ENCODE peak calls at places on chromosome 6, in four cellular contexts. Q, K, N and J are unnamed samples.

GRCh38 chr6:79630883-79631799 is at the start of gene SH3BGRL2:
- DNase-seq in Q (peak), K (peak), N (no peak), J (peak)

GRCh38 chr6:133241901-133242760 is 974 bp downstream of the EYA4 start:
- DNase-seq in Q (peak), K (peak), N (no peak), J (peak)

GRCh38 chr6:16316741-16317251 is 78.4 kb downstream of the GMPR start:
- DNase-seq in Q (peak), K (peak), N (no peak), J (peak)

GRCh38 chr6:139027620-139028182 is 844 bp upstream of the ABRACL start:
- DNase-seq in Q (peak), K (peak), N (peak), J (peak)

GRCh38 chr6:31765910-31766794 is 3.7 kb downstream of the SAPCD1 start:
- DNase-seq in Q (peak), K (no peak), N (no peak), J (peak)

GRCh38 chr6:20217476-20217855 is 5.2 kb upstream of the MBOAT1 start:
- DNase-seq in Q (no peak), K (no peak), N (no peak), J (no peak)

GRCh38 chr6:41226752-41227151 is 1.4 kb upstream of the TREML4 start:
- DNase-seq in Q (no peak), K (no peak), N (no peak), J (no peak)

GRCh38 chr6:169536446-169537170 is 165.2 kb downstream of the WDR27 start:
- DNase-seq in Q (no peak), K (peak), N (no peak), J (no peak)

GRCh38 chr6:134814076-134814709 is 135.7 kb downstream of the ALDH8A1 start:
- DNase-seq in Q (no peak), K (peak), N (no peak), J (no peak)

GRCh38 chr6:18242062-18242851 is 22.1 kb downstream of the DEK start:
- DNase-seq in Q (peak), K (peak), N (no peak), J (no peak)

GRCh38 chr6:108250240-108250866 is 10.5 kb downstream of the SNX3 start:
- DNase-seq in Q (peak), K (no peak), N (no peak), J (peak)

GRCh38 chr6:168376120-168376519 is 56.5 kb upstream of the DACT2 start:
- DNase-seq in Q (no peak), K (no peak), N (no peak), J (no peak)

GRCh38 chr6:95576621-95577316 is 566 bp upstream of the MANEA start:
- DNase-seq in Q (peak), K (peak), N (no peak), J (no peak)

GRCh38 chr6:167839343-167839742 is 12.6 kb downstream of the AFDN start:
- DNase-seq in Q (no peak), K (no peak), N (no peak), J (no peak)

GRCh38 chr6:104958720-104959452 is 2.0 kb downstream of the LIN28B start:
- DNase-seq in Q (no peak), K (no peak), N (no peak), J (peak)

GRCh38 chr6:117951783-117952182 is 44.7 kb downstream of the SLC35F1 start:
- DNase-seq in Q (no peak), K (no peak), N (no peak), J (peak)

GRCh38 chr6:53119772-53120409 is 28.8 kb downstream of the GCM1 start:
- DNase-seq in Q (no peak), K (peak), N (no peak), J (no peak)

GRCh38 chr6:1615651-1616420 is 6.1 kb downstream of the FOXC1 start:
- DNase-seq in Q (peak), K (no peak), N (no peak), J (no peak)

GRCh38 chr6:1614448-1614766 is 4.7 kb downstream of the FOXC1 start:
- DNase-seq in Q (no peak), K (no peak), N (no peak), J (peak)

GRCh38 chr6:1616556-1617463 is 7.1 kb downstream of the FOXC1 start:
- DNase-seq in Q (peak), K (no peak), N (no peak), J (peak)

GRCh38 chr6:1613631-1614447 is 4.1 kb downstream of the FOXC1 start:
- DNase-seq in Q (peak), K (no peak), N (no peak), J (peak)

GRCh38 chr6:1614767-1615650 is 5.3 kb downstream of the FOXC1 start:
- DNase-seq in Q (peak), K (no peak), N (no peak), J (peak)
- H3K9ac ChIP-seq in Q (peak), K (peak), N (no peak), J (no peak)

GRCh38 chr6:44219053-44219814 is 2.5 kb downstream of the MYMX start:
- DNase-seq in Q (peak), K (peak), N (no peak), J (peak)
- H3K27ac ChIP-seq in Q (peak), K (no peak), N (peak), J (peak)

GRCh38 chr6:363909-364308 is 27.6 kb upstream of the IRF4 start:
- DNase-seq in Q (no peak), K (no peak), N (no peak), J (no peak)

GRCh38 chr6:362231-362923 is 29.2 kb upstream of the IRF4 start:
- DNase-seq in Q (no peak), K (no peak), N (no peak), J (no peak)

GRCh38 chr6:362924-363249 is 28.7 kb upstream of the IRF4 start:
- DNase-seq in Q (no peak), K (no peak), N (no peak), J (no peak)

GRCh38 chr6:364609-365540 is 26.7 kb upstream of the IRF4 start:
- DNase-seq in Q (no peak), K (no peak), N (peak), J (no peak)

DNA sequence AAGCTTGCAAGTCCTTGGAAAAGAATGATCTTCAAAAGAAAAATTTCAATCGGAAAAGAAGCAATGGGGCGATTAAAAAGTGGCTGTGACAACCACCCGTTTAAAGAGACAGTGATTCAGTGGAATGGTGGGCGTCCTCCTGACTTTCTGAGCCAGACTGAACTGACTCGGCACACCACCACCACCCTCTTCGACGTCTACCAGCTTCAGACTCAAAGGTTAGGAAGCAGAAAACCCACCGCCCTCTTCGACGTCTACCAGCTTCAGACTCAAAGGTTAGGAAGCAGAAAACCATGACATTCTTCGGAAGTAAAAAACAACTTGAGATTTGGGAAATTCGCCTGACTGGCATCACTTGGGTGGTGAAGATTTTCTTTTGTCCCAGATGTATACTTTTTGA is 28.3 kb upstream of the IRF4 start:
- DNase-seq in Q (no peak), K (no peak), N (no peak), J (no peak)
- TF ChIP-seq EZH2 in Q (no peak), K (no peak), N (no peak), J (no peak)

GRCh38 chr6:5996701-5997419 is 9.9 kb downstream of the NRN1 start:
- DNase-seq in Q (peak), K (no peak), N (no peak), J (peak)
- H3K9ac ChIP-seq in Q (peak), K (peak), N (peak), J (no peak)